ENCODE peak calls at places on chromosomes 2 and 18, in four cellular contexts. A is sciatic nerve, B is MG63, R is epithelial cell of esophagus. O is an unnamed sample.

GRCh38 chr18:46294751-46295150 is 190.6 kb downstream of the HAUS1 start:
- DNase-seq in A (no peak), B (no peak), R (no peak), O (no peak)

GRCh38 chr2:239167011-239167673 is 233.7 kb downstream of the HDAC4 start:
- DNase-seq in A (peak), B (no peak), R (no peak), O (no peak)

GRCh38 chr2:23536326-23536725 is 151.3 kb downstream of the KLHL29 start:
- DNase-seq in A (no peak), B (no peak), R (no peak), O (no peak)

GRCh38 chr18:46335551-46336059 is 231.4 kb downstream of the HAUS1 start:
- DNase-seq in A (no peak), B (no peak), R (no peak), O (no peak)

GRCh38 chr2:54331095-54331835 is 75.2 kb upstream of the TSPYL6 start:
- DNase-seq in A (no peak), B (no peak), R (no peak), O (no peak)

GRCh38 chr2:64202206-64202864 is 58.1 kb upstream of the PELI1 start:
- DNase-seq in A (no peak), B (no peak), R (peak), O (peak)

GRCh38 chr2:37583867-37584266 is 87.6 kb downstream of the CDC42EP3 start:
- DNase-seq in A (no peak), B (no peak), R (peak), O (no peak)

GRCh38 chr2:173079968-173080860 is 4.6 kb downstream of the MAP3K20 start:
- DNase-seq in A (no peak), B (peak), R (peak), O (peak)

GRCh38 chr2:27902143-27902542 is 11.6 kb downstream of the BABAM2 start:
- DNase-seq in A (no peak), B (no peak), R (no peak), O (no peak)

GRCh38 chr2:96533292-96534073 is 3.1 kb upstream of the ARID5A start:
- DNase-seq in A (peak), B (peak), R (peak), O (peak)

GRCh38 chr2:176685908-176686307 is 416.7 kb downstream of the MTX2 start:
- DNase-seq in A (no peak), B (no peak), R (peak), O (no peak)

GRCh38 chr2:96336104-96336775 is 674 bp downstream of the NCAPH start:
- DNase-seq in A (no peak), B (no peak), R (no peak), O (no peak)

O was measured in fibroblast of gingiva.